ENCODE peak calls at places on chromosome 14, in six cellular contexts. One of them, this sample, is unnamed.

GRCh38 chr14:106845286-106846087 is 1319.1 kb downstream of the TMEM121 start:
- DNase-seq in right lobe of liver: peak
- DNase-seq in pancreas: peak
- DNase-seq in cardiac muscle cell: no peak
- DNase-seq in epithelial cell of proximal tubule: peak
- DNase-seq in fibroblast of pulmonary artery: no peak
- DNase-seq in this sample: no peak

GRCh38 chr14:100640481-100641273 is 53.5 kb upstream of the BEGAIN start:
- DNase-seq in right lobe of liver: no peak
- DNase-seq in pancreas: no peak
- DNase-seq in cardiac muscle cell: no peak
- DNase-seq in epithelial cell of proximal tubule: no peak
- DNase-seq in fibroblast of pulmonary artery: no peak
- DNase-seq in this sample: no peak

GRCh38 chr14:96138241-96138640 is 66.4 kb upstream of the BDKRB2 start:
- DNase-seq in right lobe of liver: no peak
- DNase-seq in pancreas: no peak
- DNase-seq in cardiac muscle cell: no peak
- DNase-seq in epithelial cell of proximal tubule: no peak
- DNase-seq in fibroblast of pulmonary artery: no peak
- DNase-seq in this sample: peak

GRCh38 chr14:22517117-22517720 is 71.8 kb downstream of the DAD1 start:
- DNase-seq in right lobe of liver: no peak
- DNase-seq in pancreas: no peak
- DNase-seq in cardiac muscle cell: no peak
- DNase-seq in epithelial cell of proximal tubule: no peak
- DNase-seq in fibroblast of pulmonary artery: no peak
- DNase-seq in this sample: no peak

GRCh38 chr14:90235179-90235976 is 21.0 kb upstream of the PSMC1 start:
- DNase-seq in right lobe of liver: peak
- DNase-seq in pancreas: peak
- DNase-seq in cardiac muscle cell: peak
- DNase-seq in epithelial cell of proximal tubule: no peak
- DNase-seq in fibroblast of pulmonary artery: peak
- DNase-seq in this sample: peak

GRCh38 chr14:33850826-33851225 is 100.0 kb downstream of the EGLN3 start:
- DNase-seq in right lobe of liver: no peak
- DNase-seq in pancreas: no peak
- DNase-seq in cardiac muscle cell: no peak
- DNase-seq in epithelial cell of proximal tubule: no peak
- DNase-seq in fibroblast of pulmonary artery: no peak
- DNase-seq in this sample: no peak

GRCh38 chr14:77554207-77554606 is 55.6 kb upstream of the ISM2 start:
- DNase-seq in right lobe of liver: no peak
- DNase-seq in pancreas: no peak
- DNase-seq in cardiac muscle cell: no peak
- DNase-seq in epithelial cell of proximal tubule: no peak
- DNase-seq in fibroblast of pulmonary artery: no peak
- DNase-seq in this sample: no peak

GRCh38 chr14:77270361-77271112 is 469 bp downstream of the NGB start:
- DNase-seq in right lobe of liver: no peak
- DNase-seq in pancreas: no peak
- DNase-seq in cardiac muscle cell: no peak
- DNase-seq in epithelial cell of proximal tubule: no peak
- DNase-seq in fibroblast of pulmonary artery: no peak
- DNase-seq in this sample: no peak

GRCh38 chr14:92680781-92681650 is 67.4 kb downstream of the LGMN start:
- DNase-seq in right lobe of liver: peak
- DNase-seq in pancreas: peak
- DNase-seq in cardiac muscle cell: peak
- DNase-seq in epithelial cell of proximal tubule: no peak
- DNase-seq in fibroblast of pulmonary artery: peak
- DNase-seq in this sample: peak

GRCh38 chr14:65421201-65421981 is 8.9 kb downstream of the FUT8 start:
- DNase-seq in right lobe of liver: no peak
- DNase-seq in pancreas: no peak
- DNase-seq in cardiac muscle cell: no peak
- DNase-seq in epithelial cell of proximal tubule: peak
- DNase-seq in fibroblast of pulmonary artery: peak
- DNase-seq in this sample: peak

GRCh38 chr14:56243110-56243509 is 124.9 kb downstream of the PELI2 start:
- DNase-seq in right lobe of liver: no peak
- DNase-seq in pancreas: no peak
- DNase-seq in cardiac muscle cell: no peak
- DNase-seq in epithelial cell of proximal tubule: no peak
- DNase-seq in fibroblast of pulmonary artery: no peak
- DNase-seq in this sample: no peak

GRCh38 chr14:60133487-60133886 is 31.7 kb downstream of the DHRS7 start:
- DNase-seq in right lobe of liver: no peak
- DNase-seq in pancreas: no peak
- DNase-seq in cardiac muscle cell: no peak
- DNase-seq in epithelial cell of proximal tubule: no peak
- DNase-seq in fibroblast of pulmonary artery: peak
- DNase-seq in this sample: no peak

GRCh38 chr14:55359307-55359706 is 52.3 kb downstream of the ATG14 start:
- DNase-seq in right lobe of liver: no peak
- DNase-seq in pancreas: no peak
- DNase-seq in cardiac muscle cell: no peak
- DNase-seq in epithelial cell of proximal tubule: no peak
- DNase-seq in fibroblast of pulmonary artery: no peak
- DNase-seq in this sample: no peak

GRCh38 chr14:53542692-53543091 is 389.6 kb upstream of the DDHD1 start:
- DNase-seq in right lobe of liver: peak
- DNase-seq in pancreas: no peak
- DNase-seq in cardiac muscle cell: peak
- DNase-seq in epithelial cell of proximal tubule: no peak
- DNase-seq in fibroblast of pulmonary artery: peak
- DNase-seq in this sample: peak

GRCh38 chr14:104087981-104088850 is 2.7 kb downstream of the ASPG start:
- DNase-seq in right lobe of liver: peak
- DNase-seq in pancreas: peak
- DNase-seq in cardiac muscle cell: no peak
- DNase-seq in epithelial cell of proximal tubule: no peak
- DNase-seq in fibroblast of pulmonary artery: no peak
- DNase-seq in this sample: no peak

GRCh38 chr14:68199465-68200145 is 380.0 kb downstream of the RAD51B start:
- DNase-seq in right lobe of liver: peak
- DNase-seq in pancreas: no peak
- DNase-seq in cardiac muscle cell: no peak
- DNase-seq in epithelial cell of proximal tubule: peak
- DNase-seq in fibroblast of pulmonary artery: peak
- DNase-seq in this sample: no peak

GRCh38 chr14:106094654-106095189 is 568.3 kb downstream of the TMEM121 start:
- DNase-seq in right lobe of liver: peak
- DNase-seq in pancreas: no peak
- DNase-seq in cardiac muscle cell: no peak
- DNase-seq in epithelial cell of proximal tubule: no peak
- DNase-seq in fibroblast of pulmonary artery: no peak
- DNase-seq in this sample: no peak

GRCh38 chr14:69713976-69714716 is 52.8 kb upstream of the SRSF5 start:
- DNase-seq in right lobe of liver: no peak
- DNase-seq in pancreas: no peak
- DNase-seq in cardiac muscle cell: no peak
- DNase-seq in epithelial cell of proximal tubule: no peak
- DNase-seq in fibroblast of pulmonary artery: no peak
- DNase-seq in this sample: no peak

GRCh38 chr14:41597647-41598046 is 9.0 kb upstream of the LRFN5 start:
- DNase-seq in right lobe of liver: no peak
- DNase-seq in pancreas: no peak
- DNase-seq in cardiac muscle cell: no peak
- DNase-seq in epithelial cell of proximal tubule: no peak
- DNase-seq in fibroblast of pulmonary artery: no peak
- DNase-seq in this sample: no peak

GRCh38 chr14:51398898-51399297 is 158.9 kb downstream of the TMX1 start:
- DNase-seq in right lobe of liver: no peak
- DNase-seq in pancreas: no peak
- DNase-seq in cardiac muscle cell: no peak
- DNase-seq in epithelial cell of proximal tubule: peak
- DNase-seq in fibroblast of pulmonary artery: peak
- DNase-seq in this sample: peak

GRCh38 chr14:105069887-105070759 is 4.9 kb upstream of the GPR132 start:
- DNase-seq in right lobe of liver: peak
- DNase-seq in pancreas: no peak
- DNase-seq in cardiac muscle cell: no peak
- DNase-seq in epithelial cell of proximal tubule: no peak
- DNase-seq in fibroblast of pulmonary artery: peak
- DNase-seq in this sample: peak

GRCh38 chr14:59026086-59026485 is 162.4 kb upstream of the DAAM1 start:
- DNase-seq in right lobe of liver: no peak
- DNase-seq in pancreas: no peak
- DNase-seq in cardiac muscle cell: no peak
- DNase-seq in epithelial cell of proximal tubule: no peak
- DNase-seq in fibroblast of pulmonary artery: no peak
- DNase-seq in this sample: peak

GRCh38 chr14:59032821-59033220 is 155.6 kb upstream of the DAAM1 start:
- DNase-seq in right lobe of liver: no peak
- DNase-seq in pancreas: no peak
- DNase-seq in cardiac muscle cell: no peak
- DNase-seq in epithelial cell of proximal tubule: no peak
- DNase-seq in fibroblast of pulmonary artery: no peak
- DNase-seq in this sample: peak

DNA sequence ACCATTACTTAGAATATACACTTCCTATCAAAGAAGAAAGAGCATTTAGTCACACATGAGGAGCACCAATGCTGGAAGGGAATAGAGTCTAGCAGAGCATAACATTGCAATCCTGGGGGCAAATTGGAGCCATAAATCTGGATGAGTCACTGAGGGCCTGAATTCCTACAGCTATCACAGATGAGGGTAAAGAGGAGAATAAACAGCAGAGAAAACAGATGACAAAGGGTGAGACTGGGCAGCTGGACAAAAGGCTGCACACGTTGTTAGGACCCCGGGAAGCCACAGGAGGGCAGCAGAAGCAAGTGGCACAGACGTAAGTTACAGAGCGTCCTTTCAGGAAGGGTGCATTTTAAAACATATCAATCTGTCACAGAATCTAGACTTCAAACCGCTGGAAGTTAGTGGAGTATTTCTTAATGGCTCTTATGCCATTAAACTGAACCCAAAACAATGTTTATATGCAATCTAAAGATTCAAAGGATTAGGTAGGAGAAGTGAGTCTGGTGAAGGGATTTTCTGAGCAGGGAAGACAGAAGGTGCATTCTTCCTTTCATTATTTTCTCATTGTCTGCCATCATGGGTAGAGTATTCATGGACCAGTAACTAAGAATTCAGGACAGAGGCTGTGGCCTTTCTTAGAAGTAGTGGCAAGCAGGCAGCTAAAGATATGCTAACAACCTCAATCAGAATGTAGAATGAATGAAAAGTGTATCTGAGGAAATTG is 159.8 kb upstream of the DAAM1 start:
- DNase-seq in right lobe of liver: peak
- DNase-seq in pancreas: peak
- DNase-seq in cardiac muscle cell: peak
- DNase-seq in epithelial cell of proximal tubule: peak
- DNase-seq in fibroblast of pulmonary artery: peak
- DNase-seq in this sample: peak
- TF ChIP-seq CTCF in right lobe of liver: peak
- TF ChIP-seq CTCF in pancreas: peak
- TF ChIP-seq CTCF in cardiac muscle cell: peak
- TF ChIP-seq CTCF in epithelial cell of proximal tubule: peak
- TF ChIP-seq CTCF in fibroblast of pulmonary artery: peak
- TF ChIP-seq CTCF in this sample: peak

GRCh38 chr14:21308132-21308478 is 28.2 kb downstream of the RPGRIP1 start:
- DNase-seq in right lobe of liver: no peak
- DNase-seq in pancreas: no peak
- DNase-seq in cardiac muscle cell: peak
- DNase-seq in epithelial cell of proximal tubule: no peak
- DNase-seq in fibroblast of pulmonary artery: no peak
- DNase-seq in this sample: no peak
- H3K4me3 ChIP-seq in right lobe of liver: peak
- H3K4me3 ChIP-seq in pancreas: peak
- H3K4me3 ChIP-seq in cardiac muscle cell: peak
- H3K4me3 ChIP-seq in epithelial cell of proximal tubule: peak
- H3K4me3 ChIP-seq in fibroblast of pulmonary artery: no peak
- H3K4me3 ChIP-seq in this sample: no peak

GRCh38 chr14:36505892-36506731 is 13.9 kb downstream of the NKX2-1 start:
- DNase-seq in right lobe of liver: no peak
- DNase-seq in pancreas: no peak
- DNase-seq in cardiac muscle cell: peak
- DNase-seq in epithelial cell of proximal tubule: no peak
- DNase-seq in fibroblast of pulmonary artery: no peak
- DNase-seq in this sample: no peak
- TF ChIP-seq CTCF in right lobe of liver: no peak
- TF ChIP-seq CTCF in pancreas: no peak
- TF ChIP-seq CTCF in cardiac muscle cell: no peak
- TF ChIP-seq CTCF in epithelial cell of proximal tubule: peak
- TF ChIP-seq CTCF in fibroblast of pulmonary artery: no peak
- TF ChIP-seq CTCF in this sample: no peak

DNA sequence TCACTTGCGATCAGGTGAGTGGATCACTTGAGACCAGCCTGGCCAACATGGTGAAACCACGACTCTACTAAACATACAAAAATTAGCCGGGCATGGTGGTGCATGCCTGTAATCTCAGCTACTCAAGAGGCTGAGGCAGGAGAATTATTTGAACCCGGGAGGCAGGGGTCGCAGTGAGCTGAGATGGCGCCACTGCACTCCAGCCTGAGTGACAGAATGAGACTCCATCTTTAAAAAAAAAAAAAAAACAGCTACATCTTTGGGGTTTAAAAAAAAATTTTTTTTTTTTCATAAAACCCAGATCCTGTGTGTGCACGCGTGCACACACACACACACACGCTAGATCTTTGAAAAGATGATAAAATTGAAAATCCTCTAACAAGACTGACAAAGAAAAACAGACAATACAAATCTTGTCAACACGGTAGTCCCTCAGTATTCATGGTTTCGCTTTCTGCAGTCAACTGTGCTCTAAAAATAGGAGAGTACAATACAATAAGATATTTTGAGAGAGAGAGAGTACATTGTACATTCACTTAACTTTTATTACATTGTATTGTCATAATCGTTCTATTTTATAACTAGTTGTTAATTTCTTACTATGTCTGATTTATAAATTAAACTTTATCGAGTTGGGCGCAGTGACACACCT is 295.3 kb upstream of the RGS6 start:
- DNase-seq in right lobe of liver: no peak
- DNase-seq in pancreas: no peak
- DNase-seq in cardiac muscle cell: no peak
- DNase-seq in epithelial cell of proximal tubule: no peak
- DNase-seq in fibroblast of pulmonary artery: no peak
- DNase-seq in this sample: no peak
- H3K4me3 ChIP-seq in right lobe of liver: no peak
- H3K4me3 ChIP-seq in pancreas: no peak
- H3K4me3 ChIP-seq in cardiac muscle cell: no peak
- H3K4me3 ChIP-seq in epithelial cell of proximal tubule: no peak
- H3K4me3 ChIP-seq in fibroblast of pulmonary artery: no peak
- H3K4me3 ChIP-seq in this sample: no peak

DNA sequence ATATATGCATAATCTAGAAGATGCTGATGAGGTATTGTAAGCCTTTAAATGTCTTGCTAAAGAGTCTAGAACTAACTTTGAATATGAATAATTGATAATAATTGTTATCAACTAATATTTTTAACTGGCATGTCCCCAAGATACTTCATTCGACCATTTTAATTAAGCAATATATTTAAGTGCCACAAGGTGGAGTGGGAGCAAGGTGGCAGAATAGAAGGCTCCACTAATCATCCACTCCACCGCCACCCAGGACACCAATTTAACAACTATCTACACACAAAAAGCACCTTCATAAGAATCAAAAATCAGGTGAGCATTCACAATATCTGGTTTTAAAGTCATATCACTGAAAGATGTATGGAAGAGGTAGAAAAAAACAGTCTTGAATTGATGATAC is 409.6 kb downstream of the SEC23A start:
- DNase-seq in right lobe of liver: no peak
- DNase-seq in pancreas: no peak
- DNase-seq in cardiac muscle cell: no peak
- DNase-seq in epithelial cell of proximal tubule: no peak
- DNase-seq in fibroblast of pulmonary artery: no peak
- DNase-seq in this sample: no peak
- TF ChIP-seq CTCF in right lobe of liver: no peak
- TF ChIP-seq CTCF in pancreas: no peak
- TF ChIP-seq CTCF in cardiac muscle cell: no peak
- TF ChIP-seq CTCF in epithelial cell of proximal tubule: no peak
- TF ChIP-seq CTCF in fibroblast of pulmonary artery: no peak
- TF ChIP-seq CTCF in this sample: no peak